ENCODE peak calls at places on chromosome 18, in nine cellular contexts. P, V, D, R, T, L, I, C and Z are unnamed samples.

GRCh38 chr18:8450013-8450412 is 159.2 kb upstream of the RAB12 start:
- DNase-seq in V (no peak), I (no peak), P (peak; percentile 26), R (peak; percentile 49), T (peak; percentile 11), L (no peak), D (no peak), C (no peak), Z (no peak)

GRCh38 chr18:78709271-78709809 is 270.3 kb upstream of the SALL3 start:
- DNase-seq in D (no peak), C (no peak), P (no peak), L (no peak), T (no peak), I (no peak), V (no peak), R (no peak), Z (no peak)

GRCh38 chr18:76741346-76741745 is 81.0 kb upstream of the ZNF236 start:
- DNase-seq in C (no peak), V (no peak), D (no peak), R (no peak), L (no peak), I (no peak), T (no peak), P (no peak), Z (no peak)

GRCh38 chr18:2912357-2913299 is 65.8 kb downstream of the EMILIN2 start:
- DNase-seq in C (no peak), T (no peak), V (no peak), I (no peak), L (no peak), D (no peak), R (no peak), P (no peak), Z (no peak)

GRCh38 chr18:78378403-78378802 is 601.2 kb upstream of the SALL3 start:
- DNase-seq in C (no peak), I (no peak), P (no peak), L (no peak), R (no peak), D (no peak), V (no peak), T (no peak), Z (no peak)

GRCh38 chr18:48488388-48488850 is 50.4 kb upstream of the CTIF start:
- DNase-seq in D (no peak), R (peak; percentile 80), V (peak; percentile 54), I (peak; percentile 75), T (peak; percentile 94), P (peak; percentile 95), L (peak; percentile 75), C (peak; percentile 73), Z (no peak)

GRCh38 chr18:36835927-36836326 is 7.0 kb downstream of the KIAA1328 start:
- DNase-seq in V (no peak), T (no peak), I (no peak), C (no peak), R (no peak), D (no peak), L (no peak), P (no peak), Z (no peak)

GRCh38 chr18:48837676-48838075 is 113.1 kb downstream of the SMAD7 start:
- DNase-seq in D (peak; percentile 27), C (no peak), V (no peak), P (no peak), R (no peak), I (no peak), L (peak; percentile 10), T (no peak), Z (peak; percentile 42)

GRCh38 chr18:37778417-37779165 is 213.0 kb upstream of the CELF4 start:
- DNase-seq in L (peak; percentile 75), I (peak; percentile 32), V (no peak), D (peak; percentile 61), C (peak; percentile 46), T (peak; percentile 84), P (no peak), R (peak; percentile 38), Z (no peak)

GRCh38 chr18:24009651-24010333 is 4.8 kb upstream of the TTC39C start:
- DNase-seq in L (no peak), V (no peak), C (no peak), P (no peak), R (no peak), T (no peak), D (no peak), I (no peak), Z (no peak)

GRCh38 chr18:26206488-26206887 is 19.8 kb upstream of the TAF4B start:
- DNase-seq in T (no peak), D (no peak), V (no peak), C (no peak), I (no peak), R (no peak), P (no peak), L (no peak), Z (no peak)

GRCh38 chr18:50405582-50406271 is 30.9 kb downstream of the SKA1 start:
- DNase-seq in R (no peak), L (no peak), V (no peak), I (no peak), D (no peak), C (no peak), T (peak; percentile 17), P (no peak), Z (no peak)

GRCh38 chr18:48525671-48526070 is 13.2 kb upstream of the CTIF start:
- DNase-seq in P (no peak), V (no peak), D (no peak), T (no peak), I (no peak), C (no peak), R (no peak), L (no peak), Z (no peak)

GRCh38 chr18:68262697-68263293 is 452.1 kb downstream of the TMX3 start:
- DNase-seq in L (no peak), C (peak; percentile 79), R (no peak), D (no peak), P (peak; percentile 59), T (no peak), V (no peak), I (no peak), Z (no peak)

GRCh38 chr18:78092901-78093300 is 843.3 kb downstream of the GALR1 start:
- DNase-seq in P (no peak), R (no peak), T (no peak), D (no peak), C (no peak), V (no peak), L (no peak), I (no peak), Z (no peak)

GRCh38 chr18:21386523-21387240 is 144.7 kb downstream of the GREB1L start:
- DNase-seq in T (no peak), C (no peak), L (no peak), I (no peak), R (no peak), V (no peak), D (no peak), P (no peak), Z (no peak)

GRCh38 chr18:72261562-72261961 is 282.6 kb downstream of the CBLN2 start:
- DNase-seq in I (no peak), T (no peak), P (no peak), R (no peak), L (no peak), C (no peak), V (no peak), D (no peak), Z (no peak)

DNA sequence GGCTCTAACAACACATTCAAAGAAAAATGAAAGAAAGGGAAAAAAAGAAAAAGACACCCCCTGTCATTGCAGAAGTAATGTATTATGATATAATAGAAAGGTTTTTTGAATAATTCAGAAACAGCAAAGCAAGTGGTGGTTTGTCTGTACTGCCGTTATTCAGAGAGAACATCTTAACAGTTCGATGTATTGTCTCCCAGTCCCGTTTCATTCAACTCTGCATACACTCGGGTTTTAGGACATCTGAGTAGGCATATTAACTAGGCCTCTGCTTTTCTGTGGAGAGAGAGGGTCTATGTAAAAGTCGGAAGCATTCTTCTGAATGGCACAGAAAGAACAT is 77.6 kb upstream of the TXNDC2 start:
- DNase-seq in R (no peak), D (no peak), C (no peak), L (no peak), V (no peak), P (no peak), T (no peak), I (no peak), Z (no peak)
- TF ChIP-seq CTCF in R (no peak), D (no peak), C (no peak), L (no peak), V (no peak), P (no peak), T (no peak), I (no peak), Z (no peak)

DNA sequence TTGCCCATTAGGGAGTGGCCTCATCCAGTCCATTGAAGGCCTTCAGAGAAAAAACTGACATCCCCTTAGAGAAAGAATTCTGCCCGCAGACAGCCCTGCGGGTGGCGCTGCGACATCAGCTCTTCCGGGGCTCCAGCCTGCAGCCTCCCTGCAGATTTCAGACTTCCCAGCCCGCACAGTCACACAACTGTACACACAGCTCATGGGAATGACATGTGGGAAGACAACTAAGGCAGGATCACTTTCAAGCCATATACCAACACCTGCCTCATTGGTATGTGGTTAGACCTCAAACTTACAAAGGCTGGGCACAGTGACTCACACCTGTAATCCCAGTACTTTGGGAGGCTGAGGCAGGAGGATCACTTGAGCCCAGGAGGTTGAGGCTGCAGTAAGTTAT is 24.8 kb upstream of the TUBB6 start:
- DNase-seq in L (no peak), R (no peak), I (no peak), C (peak; percentile 34), P (peak; percentile 72), V (no peak), D (no peak), T (peak; percentile 52), Z (no peak)
- TF ChIP-seq CTCF in L (no peak), R (no peak), I (no peak), C (peak; percentile 20), P (no peak), V (peak; percentile 17), D (no peak), T (peak; percentile 38), Z (peak; percentile 56)

DNA sequence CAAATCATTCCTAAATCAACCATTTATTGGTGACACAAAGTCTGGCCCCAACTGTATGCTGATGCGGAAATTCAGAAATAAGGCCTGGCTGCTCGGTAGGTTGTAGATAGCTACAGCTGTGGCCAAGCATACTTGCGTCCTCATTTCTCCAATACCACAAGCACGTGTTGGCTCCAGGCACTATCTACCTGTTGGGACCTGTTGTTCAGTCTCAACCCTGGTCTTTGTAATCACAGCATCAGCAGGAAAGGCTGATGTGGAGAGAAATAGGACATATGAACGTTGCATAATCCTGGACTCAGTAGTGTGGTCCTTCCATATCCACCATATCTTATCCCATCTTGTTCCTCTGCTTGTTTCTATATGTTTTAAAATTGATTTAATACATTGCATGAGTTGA is 212.6 kb downstream of the PMAIP1 start:
- DNase-seq in T (no peak), C (no peak), P (no peak), I (no peak), L (no peak), R (no peak), D (no peak), V (no peak), Z (no peak)
- TF ChIP-seq CTCF in T (no peak), C (no peak), P (no peak), I (no peak), L (no peak), R (no peak), D (no peak), V (no peak), Z (no peak)

DNA sequence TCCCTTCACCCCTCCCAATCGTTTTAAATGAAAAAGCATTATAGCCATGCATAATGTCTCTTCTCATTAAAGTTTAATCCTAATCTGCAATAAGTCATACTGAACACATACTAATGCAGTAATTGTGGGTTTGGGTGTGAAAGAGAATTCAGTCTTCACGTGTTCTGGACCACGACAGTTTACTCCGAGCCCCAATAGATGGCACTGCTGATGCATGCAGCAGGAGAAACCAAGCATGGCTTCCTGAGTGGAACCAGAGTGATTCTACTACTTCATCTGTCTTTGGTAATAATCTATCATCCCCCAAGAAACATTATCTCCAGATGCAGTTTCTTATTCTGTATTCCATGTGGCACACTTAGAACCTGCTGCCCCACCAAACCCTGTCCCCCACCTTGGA is 47.0 kb upstream of the LAMA1 start:
- DNase-seq in I (no peak), P (no peak), C (peak; percentile 18), V (no peak), R (no peak), D (no peak), T (no peak), L (no peak), Z (no peak)
- TF ChIP-seq CTCF in I (no peak), P (no peak), C (peak; percentile 49), V (peak; percentile 37), R (peak; percentile 59), D (no peak), T (peak; percentile 56), L (peak; percentile 33), Z (peak; percentile 68)